ENCODE peak calls at places on chromosomes 4 and X, in eight cellular contexts. J is WTC11, W is A549, D is HepG2, X is IMR-90, P is GM12878, G is SK-N-SH, A is K562. B is an unnamed sample.

GRCh38 chr4:172900880-172901279 is 267.7 kb upstream of the GALNT7 start:
- DNase-seq in P (no peak), J (no peak), G (no peak), D (no peak), X (no peak), W (no peak), A (no peak), B (no peak)

GRCh38 chr4:40280586-40280985 is 54.5 kb upstream of the CHRNA9 start:
- DNase-seq in J (no peak), D (no peak), W (no peak), X (no peak), G (no peak), A (no peak), P (no peak), B (no peak)

GRCh38 chrX:44898411-44899221 is 25.6 kb downstream of the KDM6A start:
- DNase-seq in A (no peak), J (no peak), P (no peak), G (no peak), W (no peak), D (peak), X (peak), B (peak)

GRCh38 chr4:23425570-23425969 is 464.3 kb downstream of the PPARGC1A start:
- DNase-seq in D (no peak), G (no peak), P (no peak), A (no peak), J (no peak), X (no peak), W (no peak), B (no peak)

GRCh38 chr4:38560763-38561558 is 103.0 kb upstream of the KLF3 start:
- DNase-seq in P (peak), W (no peak), J (no peak), D (no peak), A (no peak), X (no peak), G (no peak), B (no peak)

GRCh38 chr4:38788327-38788726 is 5.5 kb upstream of the TLR10 start:
- DNase-seq in W (peak), X (peak), J (no peak), P (no peak), G (no peak), A (no peak), D (no peak), B (no peak)

GRCh38 chrX:134886201-134886600 is 104.6 kb upstream of the SMIM10 start:
- DNase-seq in D (peak), P (no peak), X (peak), J (no peak), W (no peak), G (no peak), A (no peak), B (no peak)

GRCh38 chr4:55407119-55407518 is 11.4 kb downstream of the TMEM165 start:
- DNase-seq in W (no peak), J (no peak), P (no peak), D (no peak), A (no peak), G (no peak), X (no peak), B (no peak)

GRCh38 chr4:113574636-113575103 is 186.9 kb downstream of the CAMK2D start:
- DNase-seq in A (no peak), W (no peak), G (no peak), P (no peak), D (no peak), X (peak), J (no peak), B (no peak)

GRCh38 chr4:57550143-57550542 is 440.0 kb upstream of the IGFBP7 start:
- DNase-seq in D (no peak), J (no peak), G (no peak), X (no peak), P (no peak), W (no peak), A (no peak), B (no peak)

GRCh38 chr4:41148292-41148691 is 66.0 kb downstream of the APBB2 start:
- DNase-seq in D (no peak), G (no peak), W (no peak), X (no peak), A (no peak), J (no peak), P (no peak), B (no peak)

GRCh38 chrX:53073115-53073581 is 9.0 kb upstream of the TSPYL2 start:
- DNase-seq in X (no peak), A (no peak), P (no peak), W (no peak), J (no peak), G (no peak), D (no peak), B (no peak)

GRCh38 chrX:103092942-103093341 is at the start of gene NXF3:
- DNase-seq in A (no peak), X (no peak), J (no peak), P (no peak), D (no peak), G (no peak), W (no peak), B (no peak)

DNA sequence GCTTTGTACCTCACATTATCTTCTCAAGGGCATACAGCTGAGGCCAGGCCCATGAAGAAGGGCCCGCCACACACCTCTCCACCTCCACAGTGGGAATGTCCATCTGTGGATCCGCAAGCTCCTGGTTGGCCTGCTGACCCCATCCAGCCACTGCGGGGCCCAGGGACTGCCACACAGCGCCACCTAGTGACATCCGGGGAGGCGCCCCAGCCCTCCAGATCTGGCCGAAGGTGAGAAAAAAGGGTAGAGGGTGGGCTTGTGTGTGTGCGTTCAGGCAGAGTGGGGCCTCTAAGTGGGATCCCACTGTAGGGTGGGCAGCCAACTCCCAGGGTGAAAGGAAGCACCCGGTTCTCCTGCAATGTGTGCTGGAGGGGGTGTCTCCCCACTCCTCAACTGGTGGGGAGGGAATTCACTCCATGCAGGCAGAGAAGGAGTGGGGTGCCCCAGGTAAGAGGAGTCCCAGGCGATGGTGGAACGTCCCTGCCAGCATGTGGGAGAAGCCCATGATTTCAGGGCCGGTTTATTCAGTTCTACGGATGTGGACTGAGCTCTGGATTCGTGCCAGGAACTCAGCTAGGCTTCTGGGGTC is 117.3 kb downstream of the ENPP6 start:
- DNase-seq in A (peak), X (peak), D (no peak), P (no peak), J (no peak), G (peak), W (peak), B (no peak)
- TF ChIP-seq USF2 in A (no peak), X (no peak), D (no peak), P (no peak), J (no peak), G (no peak), W (no peak), B (no peak)

DNA sequence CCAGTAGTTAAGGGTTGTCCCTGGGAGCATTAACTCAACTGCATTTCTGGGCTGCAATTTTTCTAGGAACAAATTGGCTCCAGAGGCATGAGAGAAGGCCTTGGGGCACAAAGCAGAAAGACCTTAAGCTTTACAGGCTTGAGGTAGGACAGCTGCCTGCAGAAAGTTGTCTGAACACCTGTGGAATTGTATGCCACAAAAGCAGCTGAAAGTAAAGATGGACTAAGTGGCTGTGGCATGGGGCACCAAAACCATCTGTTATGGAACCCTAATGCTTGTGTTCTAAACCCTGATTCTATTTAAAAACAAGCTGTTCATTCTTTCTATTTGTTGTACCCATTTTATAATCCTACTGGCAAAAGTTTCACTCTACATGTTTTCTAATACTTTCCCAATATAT is 515.2 kb downstream of the GLUD2 start:
- DNase-seq in W (no peak), G (no peak), D (no peak), J (no peak), X (no peak), P (no peak), A (no peak), B (no peak)
- TF ChIP-seq USF2 in W (no peak), G (no peak), D (no peak), J (no peak), X (no peak), P (no peak), A (no peak), B (no peak)

GRCh38 chrX:73446831-73447230 is at the start of gene CDX4:
- DNase-seq in D (no peak), W (no peak), G (no peak), J (peak), P (no peak), X (no peak), A (no peak), B (peak)
- TF ChIP-seq USF2 in D (no peak), W (no peak), G (no peak), J (no peak), P (no peak), X (no peak), A (no peak), B (no peak)

GRCh38 chrX:153420851-153421599 is 9.8 kb downstream of the ZFP92 start:
- DNase-seq in G (no peak), P (no peak), W (no peak), J (no peak), D (no peak), X (no peak), A (no peak), B (no peak)

GRCh38 chrX:153426204-153426603 is 14.9 kb downstream of the ZFP92 start:
- DNase-seq in G (no peak), J (no peak), D (no peak), W (no peak), A (no peak), X (no peak), P (no peak), B (no peak)

GRCh38 chrX:153417637-153418036 is 6.4 kb downstream of the ZFP92 start:
- DNase-seq in D (no peak), X (no peak), A (no peak), J (no peak), P (no peak), G (no peak), W (no peak), B (no peak)

GRCh38 chrX:153423652-153424051 is 12.4 kb downstream of the ZFP92 start:
- DNase-seq in W (no peak), P (no peak), A (no peak), G (no peak), D (no peak), J (no peak), X (no peak), B (no peak)

DNA sequence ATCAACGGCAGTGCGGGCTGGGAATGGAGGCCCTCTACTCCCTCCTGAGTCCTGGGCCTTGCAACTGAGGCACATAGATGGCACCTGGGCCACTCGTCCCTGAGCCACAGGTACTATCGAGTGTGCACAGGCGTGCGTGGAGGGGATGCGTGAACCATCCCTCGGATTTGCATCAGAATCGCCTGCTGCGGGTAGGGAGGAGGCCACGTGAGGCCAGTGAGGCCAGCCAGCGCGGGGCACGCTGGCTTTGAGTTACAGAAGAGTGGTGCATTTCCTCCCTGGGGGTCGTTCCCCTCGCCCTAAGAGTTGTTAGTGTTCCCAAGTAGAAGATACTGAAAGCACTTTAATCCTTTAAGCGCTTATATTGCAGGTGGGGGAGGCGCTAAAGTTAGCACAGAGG is 10.6 kb downstream of the ZFP92 start:
- DNase-seq in G (no peak), J (no peak), A (no peak), X (no peak), P (no peak), W (no peak), D (no peak), B (no peak)
- TF ChIP-seq USF2 in G (no peak), J (no peak), A (no peak), X (no peak), P (no peak), W (no peak), D (no peak), B (no peak)

GRCh38 chrX:13212191-13212651 is 107.6 kb downstream of the ATXN3L start:
- DNase-seq in J (no peak), G (no peak), P (no peak), D (no peak), X (peak), W (no peak), A (no peak), B (no peak)
- TF ChIP-seq USF2 in J (no peak), G (no peak), P (no peak), D (no peak), X (no peak), W (no peak), A (no peak), B (no peak)

GRCh38 chr4:53900275-53900649 is 164.1 kb downstream of the CHIC2 start:
- DNase-seq in W (no peak), P (no peak), J (no peak), A (no peak), D (no peak), G (no peak), X (no peak), B (no peak)

GRCh38 chr4:53899544-53900274 is 164.7 kb downstream of the CHIC2 start:
- DNase-seq in J (no peak), G (no peak), X (peak), D (no peak), W (no peak), A (no peak), P (no peak), B (no peak)

GRCh38 chr4:53889335-53890084 is 174.9 kb downstream of the CHIC2 start:
- DNase-seq in D (no peak), J (no peak), A (no peak), X (peak), W (no peak), G (peak), P (no peak), B (no peak)

DNA sequence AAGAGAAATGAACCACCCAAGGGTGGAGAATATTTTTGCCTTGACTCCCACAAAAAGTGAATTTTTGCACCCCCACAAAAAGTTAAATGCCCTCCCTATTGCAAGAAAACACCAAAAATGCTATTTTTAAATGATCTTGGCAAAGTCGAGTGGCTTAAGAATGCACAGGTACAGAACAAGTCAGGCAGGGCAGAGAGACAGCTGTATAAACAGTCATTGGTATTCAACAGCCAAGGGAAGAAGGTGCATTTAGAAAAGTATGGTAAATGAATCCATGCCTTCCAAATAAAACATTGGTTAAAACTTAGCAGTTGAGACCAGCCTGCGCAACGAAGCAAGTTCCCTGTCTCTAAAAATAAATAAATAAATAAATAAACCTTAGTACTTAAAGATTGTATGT is 169.3 kb downstream of the CHIC2 start:
- DNase-seq in W (no peak), P (no peak), X (no peak), J (no peak), G (no peak), D (no peak), A (no peak), B (no peak)
- TF ChIP-seq USF2 in W (no peak), P (no peak), X (no peak), J (no peak), G (no peak), D (no peak), A (no peak), B (no peak)

DNA sequence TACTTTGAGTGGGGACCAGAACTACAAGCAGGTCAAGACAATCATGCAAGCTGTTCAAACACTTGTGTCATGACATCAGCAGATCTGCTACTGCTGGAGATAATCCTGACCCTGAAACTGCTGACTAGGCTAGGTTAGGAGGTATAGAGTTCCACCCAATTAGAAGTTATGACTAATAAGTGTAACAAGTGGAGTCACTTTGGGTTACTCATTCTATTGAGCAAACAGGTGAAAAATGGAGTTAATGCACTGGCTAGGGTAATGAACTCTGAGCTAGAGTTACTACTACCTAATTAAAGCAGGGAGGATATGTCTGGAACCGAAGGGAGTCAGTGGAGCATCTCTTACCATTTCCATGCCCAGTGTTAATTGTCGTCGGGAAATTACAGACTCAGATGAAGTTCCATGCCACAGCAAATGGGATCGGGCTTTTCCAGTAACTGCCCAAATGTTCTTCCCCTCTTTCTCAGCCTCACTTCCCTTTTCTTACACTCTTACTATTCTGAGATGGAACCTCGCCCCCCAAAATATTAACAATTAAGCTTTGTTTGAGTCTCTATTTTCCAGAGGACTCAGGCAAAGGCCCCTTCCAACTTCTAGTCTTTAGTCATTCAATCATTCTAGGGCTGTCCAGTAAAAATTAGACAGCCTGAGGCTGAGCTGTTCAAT is 19.8 kb upstream of the MANBA start:
- DNase-seq in J (no peak), D (peak), A (peak), X (peak), G (no peak), W (no peak), P (no peak), B (no peak)
- TF ChIP-seq USF2 in J (no peak), D (no peak), A (no peak), X (no peak), G (no peak), W (no peak), P (no peak), B (no peak)

GRCh38 chr4:76213415-76214268 is at the start of gene SCARB2:
- DNase-seq in G (peak), W (peak), X (peak), D (peak), J (peak), P (no peak), A (peak), B (no peak)

GRCh38 chr4:76212851-76213414 is 691 bp downstream of the SCARB2 start:
- DNase-seq in W (peak), D (no peak), X (peak), A (no peak), J (no peak), G (peak), P (no peak), B (no peak)

GRCh38 chr4:76211769-76212168 is 1.9 kb downstream of the SCARB2 start:
- DNase-seq in D (no peak), G (no peak), P (no peak), W (no peak), A (no peak), X (no peak), J (no peak), B (no peak)

GRCh38 chr4:76210502-76210901 is 3.1 kb downstream of the SCARB2 start:
- DNase-seq in J (no peak), P (no peak), W (no peak), G (no peak), D (no peak), A (no peak), X (no peak), B (no peak)

DNA sequence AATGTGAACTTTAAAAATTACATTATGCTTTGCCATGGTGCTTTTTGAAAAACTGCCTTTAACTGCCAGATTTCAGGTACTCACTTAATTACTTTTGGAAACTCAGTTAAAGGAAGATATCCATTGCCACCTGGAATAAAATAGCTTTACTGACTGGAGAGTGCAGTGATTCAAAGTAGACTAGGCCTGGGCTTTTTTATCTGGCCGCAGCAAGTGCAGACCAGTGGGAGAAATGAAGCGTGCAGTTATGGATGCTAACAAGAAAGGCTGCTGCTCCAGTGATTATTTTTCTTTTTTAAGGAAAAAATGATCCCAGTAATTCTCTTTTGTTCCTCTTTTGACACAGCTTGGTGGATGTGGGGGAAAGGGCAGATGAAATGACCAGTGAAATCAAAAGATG is 1.3 kb downstream of the SCARB2 start:
- DNase-seq in G (no peak), P (no peak), A (no peak), J (no peak), W (no peak), X (no peak), D (no peak), B (no peak)
- TF ChIP-seq USF2 in G (no peak), P (no peak), A (no peak), J (no peak), W (no peak), X (no peak), D (no peak), B (no peak)

GRCh38 chr4:164648151-164648848 is 105.6 kb upstream of the SMIM31 start:
- DNase-seq in X (no peak), A (no peak), W (no peak), G (no peak), P (no peak), D (no peak), J (no peak), B (no peak)

DNA sequence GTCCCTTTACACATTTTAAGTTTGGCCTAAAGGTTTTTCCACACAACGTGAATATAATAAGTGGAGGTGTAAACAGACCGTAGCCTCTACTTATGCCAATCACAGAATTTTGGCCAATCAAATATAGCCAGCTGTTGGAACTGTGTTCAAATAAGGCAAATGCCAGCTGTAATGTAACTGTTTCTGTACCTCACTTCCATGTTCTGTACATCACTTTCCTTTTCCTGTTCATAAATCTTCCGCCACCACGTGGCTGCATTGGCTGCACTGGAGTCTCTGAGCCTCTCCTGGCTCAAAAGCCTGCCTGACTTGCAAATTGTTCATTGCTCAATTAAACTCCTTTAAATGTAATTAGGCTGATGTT is 105.1 kb upstream of the SMIM31 start:
- DNase-seq in X (no peak), G (no peak), P (no peak), W (no peak), D (no peak), A (no peak), J (no peak), B (no peak)
- TF ChIP-seq USF2 in X (no peak), G (no peak), P (no peak), W (no peak), D (no peak), A (no peak), J (no peak), B (no peak)